ENCODE peak calls at places on chromosomes 6 and 20, in five cellular contexts. One of them, this sample, is unnamed.

GRCh38 chr6:159819098-159819497 is 19.0 kb downstream of the PNLDC1 start:
- DNase-seq in G401: no peak
- DNase-seq in NCI-H1417: no peak
- DNase-seq in stomach: no peak
- DNase-seq in body of pancreas: no peak
- DNase-seq in this sample: no peak

GRCh38 chr6:31977816-31978431 is 3.9 kb upstream of the C4A start:
- DNase-seq in G401: no peak
- DNase-seq in NCI-H1417: no peak
- DNase-seq in stomach: no peak
- DNase-seq in body of pancreas: no peak
- DNase-seq in this sample: no peak

GRCh38 chr20:47231382-47232042 is 125.0 kb downstream of the ZMYND8 start:
- DNase-seq in stomach: no peak
- DNase-seq in NCI-H1417: no peak
- DNase-seq in body of pancreas: no peak
- DNase-seq in G401: no peak
- DNase-seq in this sample: no peak

GRCh38 chr20:17849901-17850673 is 118.5 kb downstream of the SNX5 start:
- DNase-seq in body of pancreas: peak
- DNase-seq in NCI-H1417: no peak
- DNase-seq in G401: peak
- DNase-seq in stomach: peak
- DNase-seq in this sample: peak

GRCh38 chr20:61537239-61537638 is 285.2 kb downstream of the CDH4 start:
- DNase-seq in stomach: no peak
- DNase-seq in G401: no peak
- DNase-seq in NCI-H1417: no peak
- DNase-seq in body of pancreas: no peak
- DNase-seq in this sample: no peak

GRCh38 chr6:13553646-13554045 is 20.8 kb upstream of the SIRT5 start:
- DNase-seq in G401: no peak
- DNase-seq in body of pancreas: no peak
- DNase-seq in stomach: no peak
- DNase-seq in NCI-H1417: no peak
- DNase-seq in this sample: no peak

GRCh38 chr6:122789862-122790739 is 1.0 kb downstream of the SMPDL3A start:
- DNase-seq in NCI-H1417: peak
- DNase-seq in body of pancreas: peak
- DNase-seq in G401: peak
- DNase-seq in stomach: no peak
- DNase-seq in this sample: no peak

GRCh38 chr20:2619961-2620595 is 32.4 kb upstream of the NOP56 start:
- DNase-seq in stomach: no peak
- DNase-seq in body of pancreas: no peak
- DNase-seq in G401: no peak
- DNase-seq in NCI-H1417: no peak
- DNase-seq in this sample: peak

GRCh38 chr20:36819662-36820061 is 46.1 kb upstream of the DSN1 start:
- DNase-seq in G401: peak
- DNase-seq in stomach: peak
- DNase-seq in NCI-H1417: peak
- DNase-seq in body of pancreas: no peak
- DNase-seq in this sample: no peak

GRCh38 chr6:148432405-148433195 is 90.0 kb downstream of the SASH1 start:
- DNase-seq in NCI-H1417: no peak
- DNase-seq in body of pancreas: no peak
- DNase-seq in stomach: no peak
- DNase-seq in G401: no peak
- DNase-seq in this sample: no peak

GRCh38 chr20:37649017-37649416 is 44.8 kb upstream of the CTNNBL1 start:
- DNase-seq in body of pancreas: no peak
- DNase-seq in G401: no peak
- DNase-seq in stomach: no peak
- DNase-seq in NCI-H1417: no peak
- DNase-seq in this sample: no peak

GRCh38 chr6:128276311-128276710 is 244.1 kb downstream of the PTPRK start:
- DNase-seq in body of pancreas: no peak
- DNase-seq in stomach: no peak
- DNase-seq in NCI-H1417: no peak
- DNase-seq in G401: no peak
- DNase-seq in this sample: no peak

GRCh38 chr20:57470212-57470522 is 54.8 kb downstream of the CTCFL start:
- DNase-seq in NCI-H1417: peak
- DNase-seq in stomach: no peak
- DNase-seq in G401: no peak
- DNase-seq in body of pancreas: no peak
- DNase-seq in this sample: no peak

GRCh38 chr6:16486661-16487060 is 248.3 kb downstream of the GMPR start:
- DNase-seq in body of pancreas: no peak
- DNase-seq in stomach: no peak
- DNase-seq in NCI-H1417: no peak
- DNase-seq in G401: no peak
- DNase-seq in this sample: no peak

GRCh38 chr6:45586216-45587171 is 208.8 kb upstream of the SUPT3H start:
- DNase-seq in body of pancreas: no peak
- DNase-seq in G401: no peak
- DNase-seq in stomach: no peak
- DNase-seq in NCI-H1417: no peak
- DNase-seq in this sample: no peak

GRCh38 chr20:60036346-60037119 is 78.3 kb downstream of the CDH26 start:
- DNase-seq in stomach: no peak
- DNase-seq in body of pancreas: no peak
- DNase-seq in NCI-H1417: peak
- DNase-seq in G401: no peak
- DNase-seq in this sample: no peak

GRCh38 chr20:41436679-41437078 is 70.1 kb upstream of the EMILIN3 start:
- DNase-seq in stomach: no peak
- DNase-seq in body of pancreas: no peak
- DNase-seq in G401: no peak
- DNase-seq in NCI-H1417: no peak
- DNase-seq in this sample: no peak